ENCODE peak calls at places on chromosome 12, in eight cellular contexts. S, C, W, A, T, L, K and P are unnamed samples.

GRCh38 chr12:120264086-120264485 is 1.4 kb downstream of the PXN start:
- DNase-seq in S (no peak), C (peak; percentile 20), W (no peak), A (no peak), T (no peak), L (no peak), K (no peak), P (no peak)

GRCh38 chr12:122886851-122887816 is 8.8 kb downstream of the VPS37B start:
- DNase-seq in S (peak; percentile 71), C (no peak), W (no peak), A (peak; percentile 86), T (peak; percentile 42), L (no peak), K (no peak), P (peak; percentile 87)

GRCh38 chr12:90871697-90872096 is 83.3 kb downstream of the CCER1 start:
- DNase-seq in S (no peak), C (no peak), W (no peak), A (no peak), T (no peak), L (no peak), K (no peak), P (no peak)

GRCh38 chr12:3770891-3771290 is 18.0 kb upstream of the CRACR2A start:
- DNase-seq in S (peak; percentile 41), C (no peak), W (no peak), A (peak; percentile 51), T (no peak), L (no peak), K (no peak), P (peak; percentile 12)

GRCh38 chr12:25386823-25387134 is 136.1 kb upstream of the KRAS start:
- DNase-seq in S (no peak), C (peak; percentile 25), W (no peak), A (no peak), T (no peak), L (no peak), K (no peak), P (no peak)

GRCh38 chr12:129184066-129184695 is 330.9 kb downstream of the GLT1D1 start:
- DNase-seq in S (no peak), C (no peak), W (no peak), A (peak; percentile 10), T (no peak), L (no peak), K (no peak), P (no peak)

GRCh38 chr12:124909831-124910560 is 4.5 kb downstream of the UBC start:
- DNase-seq in S (no peak), C (no peak), W (no peak), A (peak; percentile 35), T (no peak), L (no peak), K (no peak), P (no peak)

GRCh38 chr12:119705182-119705581 is 37.2 kb downstream of the PRKAB1 start:
- DNase-seq in S (no peak), C (no peak), W (no peak), A (no peak), T (no peak), L (no peak), K (no peak), P (no peak)

GRCh38 chr12:499837-500458 is 40.2 kb downstream of the B4GALNT3 start:
- DNase-seq in S (no peak), C (no peak), W (no peak), A (no peak), T (no peak), L (no peak), K (no peak), P (no peak)

GRCh38 chr12:39505025-39505424 is 62.1 kb upstream of the KIF21A start:
- DNase-seq in S (no peak), C (no peak), W (peak; percentile 9), A (peak; percentile 34), T (no peak), L (no peak), K (no peak), P (peak; percentile 12)

GRCh38 chr12:49789992-49790391 is 38.2 kb downstream of the NCKAP5L start:
- DNase-seq in S (peak; percentile 42), C (no peak), W (peak; percentile 89), A (no peak), T (no peak), L (no peak), K (no peak), P (no peak)

GRCh38 chr12:80567391-80567790 is 123.4 kb downstream of the PTPRQ start:
- DNase-seq in S (no peak), C (no peak), W (no peak), A (no peak), T (no peak), L (no peak), K (no peak), P (no peak)

GRCh38 chr12:104320627-104321024 is 17.1 kb downstream of the EID3 start:
- DNase-seq in S (no peak), C (no peak), W (no peak), A (no peak), T (no peak), L (no peak), K (no peak), P (no peak)

GRCh38 chr12:56991319-56991906 is 14.9 kb downstream of the ZBTB39 start:
- DNase-seq in S (peak; percentile 77), C (peak; percentile 63), W (no peak), A (no peak), T (no peak), L (peak; percentile 53), K (no peak), P (no peak)

GRCh38 chr12:127294651-127295205 is 972.2 kb upstream of the TMEM132C start:
- DNase-seq in S (no peak), C (no peak), W (no peak), A (no peak), T (no peak), L (no peak), K (no peak), P (no peak)

GRCh38 chr12:48009471-48009870 is 5.2 kb upstream of the COL2A1 start:
- DNase-seq in S (no peak), C (no peak), W (no peak), A (no peak), T (no peak), L (no peak), K (no peak), P (no peak)
- H3K27me3 ChIP-seq in S (peaks cover 48% of the 10 kb centered on the region), C (peaks cover 43% of the 10 kb centered on the region), W (peaks cover 100% of the 10 kb centered on the region), A (peaks cover 73% of the 10 kb centered on the region), T (peaks cover 10% of the 10 kb centered on the region), L (no peaks in the 10 kb centered on the region), K (peaks cover 44% of the 10 kb centered on the region), P (peaks cover 32% of the 10 kb centered on the region)

DNA sequence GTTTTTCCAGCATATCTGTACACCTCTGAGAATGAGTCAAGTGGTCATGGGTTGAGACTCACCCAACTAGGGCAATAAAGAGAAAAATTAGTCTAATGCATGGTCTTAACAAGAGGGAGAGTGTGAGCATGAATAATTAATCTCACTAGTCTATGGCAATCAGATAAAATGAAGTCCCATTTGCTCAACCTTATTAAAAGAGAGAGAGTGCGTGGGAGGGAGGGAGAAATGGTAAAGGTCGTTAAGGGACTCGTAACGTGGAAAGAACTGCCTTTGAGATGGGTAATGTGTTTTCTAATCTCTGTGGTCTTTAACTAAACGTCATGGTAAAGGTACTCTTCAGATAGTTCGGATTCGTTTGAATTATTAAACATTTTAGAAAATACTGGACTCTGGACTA is 91.6 kb downstream of the TESC start:
- DNase-seq in S (no peak), C (no peak), W (no peak), A (no peak), T (no peak), L (no peak), K (no peak), P (no peak)
- H3K36me3 ChIP-seq in S (peaks cover 9% of the 10 kb centered on the region), C (peaks cover 46% of the 10 kb centered on the region), W (no peaks in the 10 kb centered on the region), A (peaks cover 18% of the 10 kb centered on the region), T (no peaks in the 10 kb centered on the region), L (peaks cover 26% of the 10 kb centered on the region), K (peaks cover 13% of the 10 kb centered on the region), P (no peaks in the 10 kb centered on the region)

GRCh38 chr12:131701705-131702572 is 9.0 kb upstream of the SFSWAP start:
- DNase-seq in S (no peak), C (no peak), W (peak; percentile 19), A (no peak), T (no peak), L (no peak), K (no peak), P (no peak)

GRCh38 chr12:131698286-131698685 is 12.6 kb upstream of the SFSWAP start:
- DNase-seq in S (no peak), C (no peak), W (no peak), A (no peak), T (no peak), L (no peak), K (no peak), P (no peak)

GRCh38 chr12:131700271-131700670 is 10.6 kb upstream of the SFSWAP start:
- DNase-seq in S (no peak), C (no peak), W (no peak), A (no peak), T (no peak), L (no peak), K (no peak), P (no peak)

GRCh38 chr12:131702573-131702877 is 8.4 kb upstream of the SFSWAP start:
- DNase-seq in S (no peak), C (no peak), W (no peak), A (no peak), T (no peak), L (no peak), K (no peak), P (no peak)

GRCh38 chr12:131699434-131699833 is 11.5 kb upstream of the SFSWAP start:
- DNase-seq in S (no peak), C (no peak), W (no peak), A (no peak), T (no peak), L (no peak), K (no peak), P (no peak)
- TF ChIP-seq CTCF in S (no peak), C (no peak), W (no peak), A (no peak), T (no peak), L (no peak), K (no peak), P (no peak)

GRCh38 chr12:83666690-83667089 is 980.0 kb downstream of the TMTC2 start:
- DNase-seq in S (no peak), C (no peak), W (no peak), A (no peak), T (no peak), L (no peak), K (no peak), P (no peak)

GRCh38 chr12:83664650-83665049 is 977.9 kb downstream of the TMTC2 start:
- DNase-seq in S (no peak), C (no peak), W (no peak), A (no peak), T (no peak), L (no peak), K (no peak), P (no peak)

GRCh38 chr12:83660727-83661126 is 974.0 kb downstream of the TMTC2 start:
- DNase-seq in S (no peak), C (no peak), W (no peak), A (no peak), T (no peak), L (no peak), K (no peak), P (no peak)

DNA sequence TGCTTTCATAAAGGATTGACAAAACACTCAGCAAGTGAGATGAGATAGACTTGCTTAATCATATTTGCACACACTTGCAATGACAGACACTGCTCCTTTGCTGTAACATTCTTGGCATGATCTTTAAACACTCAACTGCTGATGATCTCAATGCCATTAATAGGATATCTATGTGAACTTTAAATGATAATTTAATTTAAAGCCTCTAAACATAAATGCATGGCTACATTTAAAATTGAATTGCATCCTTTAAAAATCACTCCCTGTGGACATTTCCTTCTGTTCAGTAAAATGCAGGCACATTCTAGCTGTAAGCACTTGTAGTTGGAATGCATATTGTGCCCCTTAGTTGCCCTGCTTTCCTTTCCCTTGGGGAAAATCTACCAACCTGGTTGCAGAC is 979.0 kb downstream of the TMTC2 start:
- DNase-seq in S (no peak), C (no peak), W (no peak), A (no peak), T (no peak), L (no peak), K (no peak), P (no peak)
- H3K27me3 ChIP-seq in S (no peaks in the 10 kb centered on the region), C (no peaks in the 10 kb centered on the region), W (no peaks in the 10 kb centered on the region), A (no peaks in the 10 kb centered on the region), T (no peaks in the 10 kb centered on the region), L (no peaks in the 10 kb centered on the region), K (no peaks in the 10 kb centered on the region), P (no peaks in the 10 kb centered on the region)